ENCODE peak calls at places on chromosomes 5 and 9, in four cellular contexts. J, I, R and N are unnamed samples.

GRCh38 chr5:62690421-62690820 is 111.8 kb downstream of the LRRC70 start:
- DNase-seq in J (no peak), I (no peak), R (no peak), N (no peak)

GRCh38 chr5:146766013-146766412 is 112.5 kb downstream of the PPP2R2B start:
- DNase-seq in J (no peak), I (no peak), R (no peak), N (no peak)

GRCh38 chr9:38118862-38119435 is 49.9 kb upstream of the SHB start:
- DNase-seq in J (no peak), I (no peak), R (no peak), N (no peak)

GRCh38 chr9:76729980-76730737 is 34.1 kb upstream of the PCA3 start:
- DNase-seq in J (no peak), I (peak), R (no peak), N (no peak)

GRCh38 chr5:90548069-90548593 is 10.5 kb upstream of the ADGRV1 start:
- DNase-seq in J (no peak), I (peak), R (no peak), N (no peak)

GRCh38 chr9:95746408-95747165 is 128.9 kb upstream of the ERCC6L2 start:
- DNase-seq in J (no peak), I (no peak), R (no peak), N (no peak)

GRCh38 chr9:111839387-111839786 is 44.6 kb upstream of the SHOC1 start:
- DNase-seq in J (no peak), I (no peak), R (peak), N (peak)

GRCh38 chr5:110784901-110785300 is 46.1 kb downstream of the SLC25A46 start:
- DNase-seq in J (no peak), I (no peak), R (peak), N (no peak)

GRCh38 chr9:4221936-4222335 is 77.9 kb downstream of the GLIS3 start:
- DNase-seq in J (no peak), I (no peak), R (no peak), N (no peak)

GRCh38 chr9:98280574-98280973 is 25.1 kb upstream of the TBC1D2 start:
- DNase-seq in J (no peak), I (no peak), R (no peak), N (no peak)

GRCh38 chr5:65065112-65065511 is 296.4 kb downstream of the CWC27 start:
- DNase-seq in J (no peak), I (no peak), R (no peak), N (no peak)

GRCh38 chr5:137215261-137215660 is 283.9 kb downstream of the SPOCK1 start:
- DNase-seq in J (no peak), I (no peak), R (no peak), N (no peak)

GRCh38 chr5:166262395-166262794 is 2029.0 kb upstream of the WWC1 start:
- DNase-seq in J (no peak), I (no peak), R (no peak), N (no peak)

GRCh38 chr5:2663489-2663888 is 88.0 kb downstream of the IRX2 start:
- DNase-seq in J (no peak), I (no peak), R (no peak), N (no peak)

GRCh38 chr9:12680341-12680740 is 12.8 kb upstream of the TYRP1 start:
- DNase-seq in J (no peak), I (no peak), R (peak), N (no peak)

GRCh38 chr5:79746645-79747044 is 57.0 kb downstream of the CMYA5 start:
- DNase-seq in J (no peak), I (no peak), R (no peak), N (no peak)

GRCh38 chr5:94993501-94993900 is 291.4 kb downstream of the MCTP1 start:
- DNase-seq in J (no peak), I (no peak), R (no peak), N (no peak)

GRCh38 chr9:2053883-2054845 is 39.0 kb downstream of the SMARCA2 start:
- DNase-seq in J (peak), I (no peak), R (peak), N (peak)

GRCh38 chr5:135129307-135129706 is 95.3 kb upstream of the PITX1 start:
- DNase-seq in J (no peak), I (no peak), R (no peak), N (no peak)

GRCh38 chr9:97809666-97810344 is 43.2 kb upstream of the FOXE1 start:
- DNase-seq in J (no peak), I (no peak), R (no peak), N (no peak)

GRCh38 chr9:96135071-96135825 is 166.7 kb downstream of the HSD17B3 start:
- DNase-seq in J (no peak), I (no peak), R (peak), N (no peak)

GRCh38 chr5:116645627-116646026 is 71.0 kb upstream of the SEMA6A start:
- DNase-seq in J (no peak), I (no peak), R (no peak), N (no peak)

GRCh38 chr5:6480133-6481051 is 31.7 kb downstream of the UBE2QL1 start:
- DNase-seq in J (no peak), I (no peak), R (no peak), N (peak)

GRCh38 chr5:91263898-91264297 is 119.2 kb downstream of the ARRDC3 start:
- DNase-seq in J (no peak), I (no peak), R (no peak), N (no peak)

GRCh38 chr5:17204133-17204489 is 13.3 kb upstream of the BASP1 start:
- DNase-seq in J (no peak), I (no peak), R (no peak), N (no peak)

GRCh38 chr9:113056191-113057106 is at the start of gene ZFP37:
- DNase-seq in J (peak), I (peak), R (peak), N (peak)

GRCh38 chr9:134670042-134670525 is 28.5 kb downstream of the COL5A1 start:
- DNase-seq in J (no peak), I (no peak), R (peak), N (no peak)

GRCh38 chr9:71514344-71514975 is 253.9 kb downstream of the CEMIP2 start:
- DNase-seq in J (no peak), I (no peak), R (no peak), N (no peak)

GRCh38 chr9:71506821-71507220 is 261.5 kb downstream of the CEMIP2 start:
- DNase-seq in J (no peak), I (no peak), R (peak), N (no peak)

GRCh38 chr9:116149844-116150243 is 3.7 kb upstream of the PAPPA start:
- DNase-seq in J (no peak), I (no peak), R (no peak), N (no peak)

GRCh38 chr5:74136276-74136675 is 504.3 kb downstream of the ENC1 start:
- DNase-seq in J (no peak), I (peak), R (no peak), N (no peak)

GRCh38 chr9:81132318-81132717 is 557.0 kb downstream of the TLE1 start:
- DNase-seq in J (no peak), I (no peak), R (peak), N (no peak)

GRCh38 chr5:124746252-124746915 is at the start of gene ZNF608:
- DNase-seq in J (no peak), I (peak), R (peak), N (no peak)

GRCh38 chr5:107919361-107919760 is 248.6 kb upstream of the EFNA5 start:
- DNase-seq in J (no peak), I (no peak), R (no peak), N (no peak)

GRCh38 chr5:149048806-149049205 is 14.1 kb downstream of the SH3TC2 start:
- DNase-seq in J (no peak), I (no peak), R (no peak), N (no peak)